ENCODE peak calls at places on chromosomes 2 and 18, in nine cellular contexts. H, U, Y, D, T, R, F, C and L are unnamed samples.

GRCh38 chr18:44852216-44852615 is 171.5 kb downstream of the SETBP1 start:
- ATAC-seq in H (no peak), U (no peak), Y (no peak), D (no peak), T (no peak), R (no peak), F (no peak), C (no peak), L (no peak)

GRCh38 chr2:230124792-230125452 is 56.2 kb upstream of the SLC16A14 start:
- ATAC-seq in H (no peak), U (no peak), Y (peak; percentile 85), D (peak; percentile 68), T (no peak), R (no peak), F (peak; percentile 55), C (no peak), L (no peak)

GRCh38 chr2:218281449-218281848 is 10.9 kb downstream of the TMBIM1 start:
- ATAC-seq in H (peak; percentile 31), U (no peak), Y (no peak), D (peak; percentile 25), T (no peak), R (peak; percentile 63), F (no peak), C (no peak), L (no peak)

GRCh38 chr2:217784996-217785543 is 217.7 kb downstream of the TNS1 start:
- ATAC-seq in H (no peak), U (peak; percentile 47), Y (no peak), D (peak; percentile 7), T (peak; percentile 24), R (no peak), F (peak; percentile 12), C (peak; percentile 58), L (peak; percentile 23)

GRCh38 chr18:63237486-63237885 is 82.1 kb downstream of the BCL2 start:
- ATAC-seq in H (peak; percentile 25), U (peak; percentile 65), Y (no peak), D (peak; percentile 12), T (peak; percentile 79), R (peak; percentile 27), F (no peak), C (no peak), L (peak; percentile 34)

GRCh38 chr2:3601561-3602271 is 6.8 kb downstream of the COLEC11 start:
- ATAC-seq in H (no peak), U (no peak), Y (no peak), D (no peak), T (no peak), R (no peak), F (no peak), C (no peak), L (no peak)

GRCh38 chr2:241300000-241300399 is 15.5 kb downstream of the HDLBP start:
- ATAC-seq in H (no peak), U (no peak), Y (no peak), D (no peak), T (peak; percentile 25), R (no peak), F (no peak), C (no peak), L (no peak)

GRCh38 chr2:177283871-177284270 is 19.3 kb upstream of the NFE2L2 start:
- ATAC-seq in H (no peak), U (no peak), Y (no peak), D (no peak), T (no peak), R (no peak), F (no peak), C (no peak), L (no peak)

GRCh38 chr2:240427729-240428128 is 7.7 kb upstream of the GPC1 start:
- ATAC-seq in H (no peak), U (no peak), Y (no peak), D (no peak), T (no peak), R (no peak), F (no peak), C (no peak), L (no peak)

GRCh38 chr18:49164738-49165137 is 214.0 kb upstream of the SMAD7 start:
- ATAC-seq in H (no peak), U (no peak), Y (no peak), D (no peak), T (no peak), R (no peak), F (no peak), C (no peak), L (no peak)

GRCh38 chr18:49168281-49168680 is 217.5 kb upstream of the SMAD7 start:
- ATAC-seq in H (peak; percentile 71), U (no peak), Y (no peak), D (no peak), T (no peak), R (no peak), F (no peak), C (no peak), L (no peak)

GRCh38 chr18:49166327-49166726 is 215.6 kb upstream of the SMAD7 start:
- ATAC-seq in H (no peak), U (no peak), Y (no peak), D (no peak), T (no peak), R (no peak), F (no peak), C (no peak), L (no peak)

GRCh38 chr18:49168970-49169619 is 218.3 kb upstream of the SMAD7 start:
- ATAC-seq in H (peak; percentile 82), U (no peak), Y (no peak), D (peak; percentile 94), T (peak; percentile 73), R (no peak), F (no peak), C (no peak), L (no peak)

DNA sequence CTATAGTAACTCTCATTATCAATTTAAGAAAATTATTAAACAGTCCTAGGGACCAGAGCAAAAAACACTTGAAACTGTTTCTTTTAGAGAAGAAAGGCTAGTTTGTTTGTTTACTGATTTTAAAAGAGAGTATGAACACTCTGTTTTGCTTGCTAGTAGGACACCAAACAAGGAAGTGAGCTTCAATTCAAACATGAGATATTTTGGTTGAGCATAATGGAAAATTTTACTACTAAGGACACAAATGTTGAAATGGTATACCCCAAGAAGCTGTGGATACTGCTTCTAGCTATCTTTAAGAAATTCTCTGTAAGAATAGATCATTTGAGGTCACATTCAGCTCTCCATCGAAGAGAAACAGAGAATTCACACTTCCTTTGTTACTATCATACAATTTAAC is 216.3 kb upstream of the SMAD7 start:
- ATAC-seq in H (no peak), U (no peak), Y (no peak), D (no peak), T (no peak), R (no peak), F (no peak), C (no peak), L (no peak)
- H3K27ac ChIP-seq in H (no peak overlapping the region), U (no peak overlapping the region), Y (no peak overlapping the region), D (no peak overlapping the region), T (no peak overlapping the region), R (no peak overlapping the region), F (no peak overlapping the region), C (no peak overlapping the region), L (no peak overlapping the region)

GRCh38 chr2:190533968-190534309 is 583 bp downstream of the NEMP2 start:
- ATAC-seq in H (peak; percentile 37), U (peak; percentile 20), Y (no peak), D (peak; percentile 41), T (peak; percentile 52), R (peak; percentile 51), F (no peak), C (no peak), L (peak; percentile 40)

GRCh38 chr2:190533175-190533967 is 1.2 kb downstream of the NEMP2 start:
- ATAC-seq in H (no peak), U (peak; percentile 2), Y (no peak), D (no peak), T (no peak), R (no peak), F (peak; percentile 4), C (no peak), L (peak; percentile 3)

GRCh38 chr2:190535586-190535985 is 1.1 kb upstream of the NEMP2 start:
- ATAC-seq in H (no peak), U (no peak), Y (no peak), D (no peak), T (no peak), R (no peak), F (no peak), C (no peak), L (no peak)

GRCh38 chr2:190535119-190535439 is 557 bp upstream of the NEMP2 start:
- ATAC-seq in H (peak; percentile 1), U (no peak), Y (no peak), D (no peak), T (no peak), R (no peak), F (no peak), C (no peak), L (no peak)

GRCh38 chr2:190534310-190535118 is at the start of gene NEMP2:
- ATAC-seq in H (peak; percentile 92), U (peak; percentile 90), Y (peak; percentile 97), D (peak; percentile 92), T (peak; percentile 91), R (peak; percentile 91), F (peak; percentile 86), C (peak; percentile 87), L (peak; percentile 85)
- TF ChIP-seq POLR2A in H (peak; percentile 75), U (peak; percentile 67), Y (peak; percentile 74), D (peak; percentile 85), T (peak; percentile 90), R (peak; percentile 74), F (peak; percentile 72), C (peak; percentile 72), L (peak; percentile 77)

GRCh38 chr2:238226698-238227586 is 12.9 kb downstream of the HES6 start:
- ATAC-seq in H (no peak), U (no peak), Y (no peak), D (no peak), T (peak; percentile 37), R (no peak), F (no peak), C (peak; percentile 48), L (no peak)
- H3K27ac ChIP-seq in H (no peak overlapping the region), U (no peak overlapping the region), Y (no peak overlapping the region), D (no peak overlapping the region), T (no peak overlapping the region), R (no peak overlapping the region), F (no peak overlapping the region), C (no peak overlapping the region), L (no peak overlapping the region)

DNA sequence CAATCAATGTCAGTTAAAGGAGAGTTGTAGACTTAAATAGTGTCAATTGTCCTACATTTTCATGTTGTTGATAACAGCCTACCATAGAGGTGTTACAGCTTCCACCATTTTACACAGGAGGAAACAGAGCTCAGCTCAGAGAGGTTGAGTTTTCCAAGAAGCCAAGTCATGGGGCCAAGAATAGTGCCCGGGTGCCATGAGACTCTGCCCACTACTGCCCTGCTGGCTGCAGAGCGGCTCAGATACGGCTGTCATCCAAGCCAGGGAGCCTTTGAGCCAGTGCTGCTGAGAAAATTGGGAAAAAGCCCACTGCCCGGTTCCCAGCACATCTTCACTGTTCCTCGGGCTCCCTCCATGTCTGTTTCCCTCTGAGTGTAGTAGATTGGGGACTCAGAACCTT is 22.0 kb downstream of the RAB12 start:
- ATAC-seq in H (no peak), U (no peak), Y (no peak), D (no peak), T (no peak), R (peak; percentile 57), F (peak; percentile 27), C (no peak), L (no peak)
- TF ChIP-seq POLR2A in H (no peak), U (no peak), Y (no peak), D (no peak), T (no peak), R (no peak), F (no peak), C (no peak), L (no peak)